ENCODE peak calls at places on chromosomes 13 and 19, in seven cellular contexts. A is thyroid gland; Q is fibroblast of the aortic adventitia; X is heart left ventricle; T is CD8-positive, alpha-beta memory T cell; J is bronchial epithelial cell; V is RCC 7860. C is an unnamed sample.
A peak's percentile ranks its signal among the peaks of the same experiment; 100 is the strongest.

GRCh38 chr19:4233282-4233853 is 4.0 kb downstream of the EBI3 start:
- DNase-seq in X (peak; percentile 76), T (peak; percentile 45), A (peak; percentile 21), Q (peak; percentile 33), J (peak; percentile 4), V (peak; percentile 6), C (no peak)

GRCh38 chr13:96273196-96273595 is 183.3 kb downstream of the HS6ST3 start:
- DNase-seq in X (no peak), A (peak; percentile 4), J (no peak), T (no peak), Q (no peak), V (no peak), C (no peak)

GRCh38 chr19:38617764-38618589 is at the start of gene MAP4K1:
- DNase-seq in J (peak; percentile 39), A (peak; percentile 7), V (no peak), Q (no peak), T (peak; percentile 51), X (peak; percentile 84), C (no peak)

GRCh38 chr13:109395014-109395413 is 391.4 kb downstream of the IRS2 start:
- DNase-seq in X (no peak), J (no peak), V (no peak), A (no peak), Q (no peak), T (no peak), C (no peak)

GRCh38 chr13:113869263-113869662 is 5.4 kb upstream of the GAS6 start:
- DNase-seq in T (no peak), A (no peak), J (no peak), X (no peak), Q (no peak), V (no peak), C (no peak)

GRCh38 chr19:46296722-46297431 is at the start of gene HIF3A:
- DNase-seq in A (peak; percentile 37), J (no peak), T (no peak), V (no peak), Q (no peak), X (peak; percentile 71), C (no peak)

GRCh38 chr19:13437919-13438618 is 68.2 kb downstream of the CACNA1A start:
- DNase-seq in Q (no peak), X (no peak), J (no peak), V (no peak), A (no peak), T (no peak), C (no peak)

GRCh38 chr19:7843521-7843920 is 13.5 kb downstream of the EVI5L start:
- DNase-seq in Q (no peak), T (no peak), J (no peak), A (no peak), V (no peak), X (no peak), C (no peak)

GRCh38 chr19:14363203-14364097 is 17.8 kb upstream of the ADGRE5 start:
- DNase-seq in A (peak; percentile 56), T (peak; percentile 44), Q (peak; percentile 74), X (peak; percentile 91), J (no peak), V (peak; percentile 53), C (no peak)

GRCh38 chr19:19540707-19541515 is 2.8 kb downstream of the CILP2 start:
- DNase-seq in V (no peak), X (no peak), J (peak; percentile 62), T (peak; percentile 62), Q (no peak), A (peak; percentile 41), C (peak; percentile 80)

GRCh38 chr13:35475131-35475959 is 1.1 kb downstream of the MAB21L1 start:
- DNase-seq in T (no peak), X (peak; percentile 66), Q (peak; percentile 47), J (peak; percentile 2), A (no peak), V (no peak), C (peak; percentile 35)

GRCh38 chr13:107192289-107192688 is 624.4 kb upstream of the ARGLU1 start:
- DNase-seq in T (no peak), J (no peak), Q (no peak), X (no peak), A (no peak), V (no peak), C (no peak)

GRCh38 chr13:30037766-30038165 is 187.3 kb upstream of the UBL3 start:
- DNase-seq in T (no peak), A (peak; percentile 18), J (no peak), X (no peak), V (no peak), Q (peak; percentile 68), C (no peak)

GRCh38 chr13:107562222-107562621 is 653.1 kb downstream of the LIG4 start:
- DNase-seq in V (no peak), J (no peak), A (no peak), T (no peak), Q (no peak), X (no peak), C (no peak)

GRCh38 chr19:4983346-4984105 is 14.6 kb downstream of the KDM4B start:
- DNase-seq in V (no peak), A (no peak), J (no peak), T (no peak), Q (no peak), X (peak; percentile 53), C (no peak)

GRCh38 chr13:109160357-109160756 is 530.9 kb downstream of the MYO16 start:
- DNase-seq in Q (no peak), T (no peak), A (no peak), X (no peak), J (no peak), V (no peak), C (no peak)

GRCh38 chr19:5554828-5555227 is 12.9 kb downstream of the TINCR start:
- DNase-seq in A (no peak), X (no peak), J (no peak), T (no peak), Q (no peak), V (no peak), C (no peak)

GRCh38 chr13:36148436-36148835 is 17.3 kb upstream of the DCLK1 start:
- DNase-seq in T (no peak), A (no peak), J (peak; percentile 20), Q (peak; percentile 64), V (no peak), X (no peak), C (no peak)

GRCh38 chr13:36057041-36057440 is 74.1 kb downstream of the DCLK1 start:
- DNase-seq in Q (no peak), J (no peak), A (no peak), X (no peak), T (no peak), V (no peak), C (no peak)

GRCh38 chr13:60397693-60398437 is 845 bp downstream of the TDRD3 start:
- DNase-seq in A (peak; percentile 67), Q (peak; percentile 66), J (peak; percentile 33), T (peak; percentile 18), X (peak; percentile 86), V (peak; percentile 30), C (peak; percentile 29)

GRCh38 chr19:51366999-51367564 is 894 bp upstream of the ETFB start:
- DNase-seq in A (peak; percentile 5), Q (no peak), T (peak; percentile 31), V (no peak), X (peak; percentile 71), J (peak; percentile 8), C (no peak)

GRCh38 chr19:4929186-4929585 is 19.9 kb downstream of the UHRF1 start:
- DNase-seq in X (no peak), V (no peak), J (no peak), T (no peak), Q (no peak), A (no peak), C (no peak)

GRCh38 chr13:82717249-82717648 is 1165.0 kb downstream of the SLITRK1 start:
- DNase-seq in A (no peak), J (peak; percentile 84), V (peak; percentile 51), T (no peak), X (no peak), Q (peak; percentile 84), C (peak; percentile 11)

GRCh38 chr19:1908364-1908678 is 3.1 kb downstream of the ADAT3 start:
- DNase-seq in T (no peak), X (no peak), Q (no peak), J (no peak), A (no peak), V (no peak), C (no peak)

GRCh38 chr13:51821666-51822065 is 17.7 kb upstream of the DHRS12 start:
- DNase-seq in T (no peak), A (no peak), Q (no peak), J (no peak), X (no peak), V (no peak), C (no peak)

GRCh38 chr13:24997367-24997967 is 98.5 kb upstream of the PABPC3 start:
- DNase-seq in X (no peak), V (no peak), T (no peak), A (no peak), J (peak; percentile 26), Q (peak; percentile 52), C (no peak)

GRCh38 chr13:44523176-44524017 is 52.7 kb downstream of the TSC22D1 start:
- DNase-seq in V (peak; percentile 64), X (no peak), A (peak; percentile 17), T (no peak), J (peak; percentile 95), Q (peak; percentile 75), C (peak; percentile 9)

GRCh38 chr13:99442273-99442895 is 58.9 kb upstream of the TM9SF2 start:
- DNase-seq in T (no peak), A (peak; percentile 23), X (no peak), Q (peak; percentile 71), J (peak; percentile 43), V (peak; percentile 42), C (no peak)

GRCh38 chr19:35513975-35514809 is 743 bp upstream of the DMKN start:
- DNase-seq in T (no peak), J (peak; percentile 19), Q (peak; percentile 49), A (peak; percentile 60), V (no peak), X (no peak), C (no peak)

GRCh38 chr19:49861541-49862410 is 5.6 kb downstream of the PNKP start:
- DNase-seq in J (no peak), A (no peak), T (no peak), Q (no peak), X (no peak), V (no peak), C (no peak)

GRCh38 chr19:18519962-18520847 is 1.7 kb downstream of the ELL start:
- DNase-seq in Q (peak; percentile 77), J (peak; percentile 79), T (peak; percentile 39), X (no peak), V (peak; percentile 88), A (peak; percentile 84), C (peak; percentile 63)

GRCh38 chr13:40272776-40273139 is 393.7 kb downstream of the FOXO1 start:
- DNase-seq in A (no peak), V (peak; percentile 29), T (no peak), X (no peak), Q (peak; percentile 84), J (peak; percentile 71), C (no peak)

GRCh38 chr13:30027569-30028455 is 177.4 kb upstream of the UBL3 start:
- DNase-seq in V (no peak), T (no peak), J (no peak), A (no peak), Q (no peak), X (no peak), C (no peak)

GRCh38 chr19:3481241-3482090 is 1.1 kb upstream of the SMIM24 start:
- DNase-seq in T (no peak), J (no peak), V (no peak), X (no peak), A (no peak), Q (no peak), C (no peak)

GRCh38 chr19:16319466-16319865 is 5.2 kb upstream of the KLF2 start:
- DNase-seq in V (no peak), X (no peak), Q (no peak), J (no peak), A (no peak), T (no peak), C (no peak)

GRCh38 chr13:106348032-106348431 is 187.4 kb downstream of the EFNB2 start:
- DNase-seq in V (peak; percentile 78), A (no peak), J (peak; percentile 90), T (no peak), X (no peak), Q (peak; percentile 13), C (peak; percentile 26)

GRCh38 chr19:6216236-6216995 is 63.4 kb downstream of the MLLT1 start:
- DNase-seq in Q (no peak), J (no peak), V (no peak), T (no peak), A (no peak), X (peak; percentile 50), C (no peak)

GRCh38 chr19:30999726-31000125 is 349.5 kb downstream of the TSHZ3 start:
- DNase-seq in A (no peak), J (no peak), T (no peak), Q (peak; percentile 28), X (no peak), V (no peak), C (no peak)